ENCODE peak calls at places on chromosomes 1 and 21, in six cellular contexts. K, V, E, Y, N and R are unnamed samples.

GRCh38 chr1:109275706-109276345 is 7.1 kb downstream of the PSRC1 start:
- DNase-seq in K (no peak), V (no peak), E (no peak), Y (no peak), N (no peak), R (no peak)

GRCh38 chr1:64546018-64546417 is 76.1 kb downstream of the CACHD1 start:
- DNase-seq in K (no peak), V (peak), E (no peak), Y (no peak), N (no peak), R (no peak)

GRCh38 chr1:45886229-45886628 is 82.8 kb downstream of the MAST2 start:
- DNase-seq in K (no peak), V (no peak), E (no peak), Y (no peak), N (no peak), R (no peak)

GRCh38 chr1:30842698-30843354 is 65.7 kb downstream of the SDC3 start:
- DNase-seq in K (peak), V (no peak), E (no peak), Y (no peak), N (no peak), R (no peak)

GRCh38 chr1:182484531-182485257 is 34.7 kb downstream of the RGSL1 start:
- DNase-seq in K (no peak), V (no peak), E (no peak), Y (no peak), N (peak), R (peak)

GRCh38 chr1:64162151-64162550 is 41.3 kb upstream of the UBE2U start:
- DNase-seq in K (no peak), V (peak), E (no peak), Y (no peak), N (no peak), R (no peak)

GRCh38 chr1:10596780-10597179 is 122.0 kb downstream of the PEX14 start:
- DNase-seq in K (no peak), V (no peak), E (no peak), Y (no peak), N (no peak), R (no peak)

GRCh38 chr1:5895446-5896406 is 96.5 kb downstream of the NPHP4 start:
- DNase-seq in K (no peak), V (no peak), E (no peak), Y (no peak), N (no peak), R (no peak)

GRCh38 chr1:212288614-212289013 is 3.4 kb downstream of the PPP2R5A start:
- DNase-seq in K (peak), V (no peak), E (no peak), Y (no peak), N (no peak), R (no peak)

GRCh38 chr1:156860639-156861423 is at the start of gene NTRK1:
- DNase-seq in K (no peak), V (no peak), E (peak), Y (no peak), N (peak), R (peak)

GRCh38 chr1:14599173-14599754 is 779 bp downstream of the KAZN start:
- DNase-seq in K (no peak), V (peak), E (no peak), Y (no peak), N (no peak), R (no peak)

GRCh38 chr1:176852124-176852523 is 312.4 kb downstream of the ASTN1 start:
- DNase-seq in K (no peak), V (no peak), E (no peak), Y (no peak), N (no peak), R (no peak)

GRCh38 chr1:220498188-220498587 is 29.7 kb upstream of the MARK1 start:
- DNase-seq in K (no peak), V (no peak), E (no peak), Y (no peak), N (no peak), R (no peak)

GRCh38 chr1:229844675-229845074 is 218.6 kb downstream of the URB2 start:
- DNase-seq in K (no peak), V (no peak), E (no peak), Y (no peak), N (no peak), R (no peak)

GRCh38 chr21:42819861-42820512 is 59.4 kb downstream of the WDR4 start:
- DNase-seq in K (no peak), V (no peak), E (no peak), Y (no peak), N (no peak), R (no peak)

GRCh38 chr1:172476218-172476811 is 32.4 kb upstream of the PIGC start:
- DNase-seq in K (no peak), V (no peak), E (no peak), Y (no peak), N (no peak), R (no peak)

GRCh38 chr1:21347072-21347581 is 56.9 kb upstream of the ECE1 start:
- DNase-seq in K (no peak), V (no peak), E (no peak), Y (no peak), N (no peak), R (no peak)
- H3K4me3 ChIP-seq in K (no peak), V (no peak), E (no peak), Y (no peak), N (no peak), R (no peak)

GRCh38 chr1:95176859-95177258 is 57.2 kb upstream of the RWDD3 start:
- DNase-seq in K (no peak), V (no peak), E (no peak), Y (no peak), N (no peak), R (no peak)
- H3K4me3 ChIP-seq in K (no peak), V (no peak), E (no peak), Y (no peak), N (no peak), R (no peak)

DNA sequence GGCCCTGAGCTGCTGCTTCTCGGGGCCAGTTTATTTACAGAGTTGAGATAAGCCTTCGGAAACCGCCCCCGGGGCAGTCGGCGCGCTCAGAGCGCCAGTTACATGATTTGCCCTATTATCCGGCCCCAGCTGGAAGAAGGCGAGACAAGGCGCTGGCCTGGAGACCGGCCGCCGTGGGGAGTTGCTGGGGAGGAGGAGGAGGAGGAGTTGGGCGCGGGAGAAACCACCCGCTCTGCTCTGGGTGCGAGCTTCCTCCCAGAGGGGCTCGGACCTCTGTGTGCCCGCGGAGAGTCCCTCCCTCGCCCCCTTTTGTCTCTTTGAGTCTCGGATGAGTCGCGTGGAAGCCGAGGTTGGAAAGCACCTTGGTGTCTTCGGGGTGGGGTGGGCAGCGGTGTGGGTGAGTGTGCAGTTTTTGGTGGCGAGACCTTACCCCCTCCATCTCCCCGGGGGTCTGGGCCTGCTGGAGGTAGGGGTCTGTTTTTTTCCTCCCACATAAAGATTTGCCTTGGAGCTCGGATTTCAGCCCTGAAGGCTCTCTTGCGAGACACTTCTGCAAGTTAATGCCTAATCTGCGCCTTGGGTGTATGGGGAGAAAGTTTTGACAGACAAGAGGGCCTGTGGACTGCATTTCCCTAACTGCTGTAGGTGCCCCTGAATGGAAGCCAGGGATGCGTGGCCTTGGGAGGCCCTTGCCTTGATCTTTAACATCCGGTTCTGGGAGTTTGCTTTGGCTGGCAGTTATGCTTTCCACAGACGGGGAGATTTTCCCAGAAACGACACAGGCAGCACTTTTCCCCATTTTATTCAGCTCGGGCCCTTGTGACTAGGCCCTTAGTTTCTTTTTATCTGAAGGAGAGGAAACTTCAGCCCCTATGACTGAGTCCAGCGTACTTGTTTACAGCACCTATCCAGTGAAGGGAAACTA is 80.0 kb downstream of the NDUFS5 start:
- DNase-seq in K (peak), V (no peak), E (no peak), Y (peak), N (no peak), R (no peak)
- H3K4me3 ChIP-seq in K (peak), V (peak), E (no peak), Y (peak), N (peak), R (peak)

DNA sequence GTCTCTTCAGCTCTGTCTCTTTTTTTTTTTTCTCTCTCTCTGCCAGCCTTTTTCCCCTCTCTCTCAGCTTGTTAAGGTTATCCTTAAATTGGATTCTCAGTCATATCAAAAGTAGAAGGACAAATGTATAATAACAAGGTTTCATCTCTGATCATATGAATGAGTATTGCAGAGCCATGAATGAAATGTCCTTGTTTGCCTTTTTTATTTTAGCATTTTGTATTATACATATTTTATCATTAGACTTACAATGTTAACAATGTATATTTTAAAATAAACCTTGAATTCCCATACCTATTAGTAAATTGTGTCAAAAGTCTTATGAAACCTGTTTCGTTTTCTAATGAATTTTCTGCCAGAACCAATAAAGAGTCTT is 596 bp downstream of the DNAJB4 start:
- DNase-seq in K (no peak), V (no peak), E (no peak), Y (no peak), N (no peak), R (no peak)
- H3K4me3 ChIP-seq in K (peak), V (peak), E (peak), Y (peak), N (peak), R (peak)

DNA sequence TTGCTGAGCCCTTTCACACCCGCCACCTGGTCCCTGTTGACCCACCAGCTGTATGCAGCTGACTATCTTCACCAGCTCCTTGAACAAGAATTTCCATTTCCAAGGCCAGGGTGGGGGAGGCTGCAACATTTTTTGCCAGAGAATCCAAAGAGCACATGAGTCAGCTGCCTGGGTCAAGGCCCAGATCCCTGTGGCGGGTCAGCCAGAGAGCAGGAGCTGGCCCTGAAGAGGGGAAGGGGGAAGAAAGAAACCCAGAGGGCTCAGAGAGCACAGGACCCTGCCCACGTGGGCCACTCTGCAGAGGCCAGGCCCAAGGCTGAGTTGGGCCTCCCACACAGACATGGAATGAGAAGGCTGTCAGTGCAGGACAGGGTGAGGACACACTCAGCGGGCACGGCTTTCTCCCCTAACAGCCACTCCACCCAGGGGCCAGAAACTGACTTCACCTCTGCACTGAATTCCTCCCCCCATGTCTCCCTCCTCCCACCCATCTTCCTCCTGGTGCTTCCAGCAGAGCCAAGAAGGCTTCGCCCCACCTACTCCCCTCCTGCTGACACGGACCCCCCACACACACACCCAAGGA is 28.9 kb downstream of the S100A6 start:
- DNase-seq in K (peak), V (no peak), E (no peak), Y (peak), N (no peak), R (no peak)
- H3K4me3 ChIP-seq in K (peak), V (no peak), E (no peak), Y (no peak), N (no peak), R (no peak)

GRCh38 chr1:8870118-8870517 is 8.4 kb downstream of the ENO1 start:
- DNase-seq in K (no peak), V (no peak), E (no peak), Y (no peak), N (no peak), R (no peak)

GRCh38 chr1:8871539-8871935 is 6.9 kb downstream of the ENO1 start:
- DNase-seq in K (no peak), V (no peak), E (no peak), Y (no peak), N (no peak), R (no peak)

GRCh38 chr1:8873001-8873400 is 5.5 kb downstream of the ENO1 start:
- DNase-seq in K (no peak), V (no peak), E (no peak), Y (no peak), N (no peak), R (no peak)

GRCh38 chr1:8871965-8872399 is 6.5 kb downstream of the ENO1 start:
- DNase-seq in K (no peak), V (no peak), E (no peak), Y (no peak), N (no peak), R (no peak)

GRCh38 chr1:8870605-8871538 is 7.6 kb downstream of the ENO1 start:
- DNase-seq in K (no peak), V (no peak), E (no peak), Y (no peak), N (peak), R (no peak)
- H3K4me3 ChIP-seq in K (no peak), V (no peak), E (no peak), Y (no peak), N (no peak), R (no peak)

GRCh38 chr1:235325139-235325538 is 2.8 kb downstream of the ARID4B start:
- DNase-seq in K (no peak), V (no peak), E (no peak), Y (no peak), N (no peak), R (no peak)
- H3K4me3 ChIP-seq in K (peak), V (peak), E (peak), Y (no peak), N (peak), R (no peak)

DNA sequence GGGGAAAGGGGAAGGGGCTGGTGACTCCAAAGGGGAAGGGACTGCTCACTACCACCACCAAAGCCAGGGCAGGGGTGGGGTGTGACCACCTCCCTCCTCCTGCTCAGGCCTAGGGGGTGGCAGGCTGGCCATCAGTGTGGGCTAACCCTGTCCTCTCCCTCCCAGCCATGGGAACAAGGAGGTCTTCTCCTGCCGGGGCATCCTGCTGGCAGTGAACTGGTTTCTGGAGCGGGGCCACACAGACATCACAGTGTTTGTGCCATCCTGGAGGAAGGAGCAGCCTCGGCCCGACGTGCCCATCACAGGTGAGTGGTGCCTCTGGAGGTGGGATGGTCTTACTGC is 5.7 kb downstream of the ZC3H12A start:
- DNase-seq in K (no peak), V (no peak), E (peak), Y (no peak), N (no peak), R (no peak)
- H3K4me3 ChIP-seq in K (peak), V (no peak), E (peak), Y (no peak), N (peak), R (no peak)